ENCODE peak calls at places on chromosomes 7 and 10, in five cellular contexts. K, P, F, A and M are unnamed samples.

GRCh38 chr10:7121154-7121797 is 289.6 kb downstream of the SFMBT2 start:
- DNase-seq in K (peak; percentile 77), P (peak; percentile 10), F (peak; percentile 77), A (no peak), M (peak; percentile 71)

GRCh38 chr7:92810242-92810611 is 26.1 kb downstream of the CDK6 start:
- DNase-seq in K (no peak), P (peak; percentile 50), F (no peak), A (no peak), M (peak; percentile 58)

GRCh38 chr7:131231381-131232220 is 96.1 kb upstream of the MKLN1 start:
- DNase-seq in K (no peak), P (peak; percentile 79), F (no peak), A (peak; percentile 82), M (peak; percentile 56)

GRCh38 chr10:87658858-87659555 is 671 bp upstream of the PAPSS2 start:
- DNase-seq in K (no peak), P (peak; percentile 16), F (no peak), A (no peak), M (peak; percentile 29)

GRCh38 chr7:142873281-142873784 is 12.2 kb downstream of the TRPV6 start:
- DNase-seq in K (peak; percentile 91), P (no peak), F (peak; percentile 67), A (no peak), M (peak; percentile 33)

GRCh38 chr7:67423058-67423457 is 426.4 kb downstream of the TYW1 start:
- DNase-seq in K (no peak), P (no peak), F (peak; percentile 83), A (no peak), M (no peak)

GRCh38 chr7:105307163-105307672 is 81.5 kb downstream of the SRPK2 start:
- DNase-seq in K (no peak), P (no peak), F (no peak), A (no peak), M (no peak)

GRCh38 chr10:47353351-47353750 is 5.2 kb downstream of the RBP3 start:
- DNase-seq in K (no peak), P (no peak), F (no peak), A (no peak), M (no peak)

GRCh38 chr7:76155938-76156337 is 45.8 kb upstream of the SRRM3 start:
- DNase-seq in K (no peak), P (peak; percentile 56), F (no peak), A (no peak), M (peak; percentile 31)

GRCh38 chr7:124032369-124033092 is at the start of gene TMEM229A:
- DNase-seq in K (no peak), P (peak; percentile 28), F (peak; percentile 88), A (no peak), M (peak; percentile 25)

GRCh38 chr7:108083980-108084379 is 46.2 kb downstream of the LAMB4 start:
- DNase-seq in K (no peak), P (peak; percentile 41), F (no peak), A (no peak), M (no peak)

GRCh38 chr10:86376403-86376802 is 9.8 kb upstream of the GRID1 start:
- DNase-seq in K (no peak), P (no peak), F (no peak), A (no peak), M (no peak)

GRCh38 chr7:38660427-38661099 is 29.4 kb upstream of the AMPH start:
- DNase-seq in K (peak; percentile 19), P (peak; percentile 56), F (peak; percentile 61), A (no peak), M (peak; percentile 15)

DNA sequence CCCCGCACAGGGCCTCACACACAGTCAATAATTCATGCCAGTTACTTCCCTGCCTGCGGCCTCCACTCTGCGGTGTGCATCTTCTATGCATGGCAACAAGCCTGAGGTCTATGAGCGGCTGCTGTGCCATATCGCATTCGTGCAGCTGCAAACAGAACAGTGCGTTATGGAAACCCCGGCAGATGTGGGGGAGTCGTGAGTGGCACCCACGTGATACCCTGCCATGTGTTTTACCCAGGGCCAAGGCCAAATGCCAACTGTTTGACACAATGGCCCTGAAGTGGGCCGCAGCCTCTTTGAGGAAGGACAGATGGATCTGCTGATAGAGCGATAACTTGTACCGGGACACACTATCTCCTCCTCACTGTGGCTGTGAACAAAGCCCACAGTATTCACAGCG is 13.3 kb downstream of the TNS3 start:
- DNase-seq in K (no peak), P (no peak), F (peak; percentile 78), A (no peak), M (no peak)
- TF ChIP-seq RCOR1 in K (no peak), P (no peak), F (peak; percentile 91), A (no peak), M (no peak)

GRCh38 chr10:77793831-77794230 is 132.7 kb downstream of the DLG5 start:
- DNase-seq in K (no peak), P (no peak), F (no peak), A (no peak), M (no peak)
- TF ChIP-seq RCOR1 in K (no peak), P (no peak), F (no peak), A (no peak), M (no peak)

GRCh38 chr7:30396379-30396778 is 82.2 kb downstream of the NOD1 start:
- DNase-seq in K (no peak), P (no peak), F (peak; percentile 17), A (no peak), M (no peak)
- TF ChIP-seq RCOR1 in K (no peak), P (no peak), F (no peak), A (no peak), M (no peak)

GRCh38 chr10:29535012-29535777 is 99.6 kb downstream of the SVIL start:
- DNase-seq in K (peak; percentile 36), P (peak; percentile 88), F (peak; percentile 71), A (no peak), M (peak; percentile 80)
- TF ChIP-seq RCOR1 in K (no peak), P (no peak), F (no peak), A (no peak), M (no peak)

DNA sequence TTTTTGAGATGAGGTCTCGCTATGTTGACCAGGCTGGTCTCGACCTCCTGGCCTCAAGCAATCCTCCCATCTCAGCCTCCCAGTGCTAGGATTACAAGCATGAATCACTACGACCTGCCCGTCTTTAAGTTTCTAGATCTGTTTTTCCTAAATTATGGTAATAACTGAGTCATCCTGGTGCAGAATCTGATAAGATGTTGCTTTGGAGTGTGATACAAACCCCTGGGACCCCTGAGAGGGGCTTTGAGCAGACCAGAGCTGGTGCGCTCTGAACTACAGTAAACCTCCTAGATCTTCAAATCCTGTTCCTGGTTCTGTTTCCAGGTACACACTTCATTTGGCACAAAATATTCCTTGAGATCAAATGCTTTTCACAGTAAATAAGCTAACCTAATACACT is 34.2 kb downstream of the RPP38 start:
- DNase-seq in K (no peak), P (no peak), F (no peak), A (no peak), M (no peak)
- TF ChIP-seq RCOR1 in K (no peak), P (no peak), F (no peak), A (no peak), M (no peak)

DNA sequence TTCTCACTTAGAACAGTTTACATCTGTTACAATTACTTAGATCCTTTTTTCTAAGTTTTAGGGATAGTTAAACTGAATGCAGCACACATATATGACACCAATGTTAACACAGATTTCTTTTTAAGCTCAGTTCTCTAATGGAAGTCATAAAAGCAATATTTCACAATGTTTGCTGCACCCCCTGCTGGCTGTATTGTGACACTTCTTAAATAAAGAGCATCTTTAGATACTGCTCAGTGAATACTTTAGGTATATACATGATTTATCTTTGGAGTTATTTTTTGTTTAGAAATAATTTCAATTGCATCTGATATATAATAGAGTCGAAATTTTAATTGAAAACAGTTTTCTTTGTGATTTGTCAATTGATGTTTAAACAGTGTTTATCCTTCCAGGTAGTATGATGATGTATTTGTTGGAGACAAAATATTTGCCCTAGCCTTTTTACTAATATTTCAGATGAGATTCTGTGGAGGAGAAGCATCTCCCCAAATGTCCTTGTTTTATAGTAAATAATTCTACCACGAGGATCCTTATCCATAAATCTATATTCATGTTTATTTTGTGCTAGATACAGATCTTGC is 174.4 kb downstream of the ST7 start:
- DNase-seq in K (peak; percentile 51), P (peak; percentile 72), F (no peak), A (peak; percentile 23), M (no peak)
- TF ChIP-seq RCOR1 in K (peak; percentile 34), P (no peak), F (no peak), A (no peak), M (no peak)